ENCODE peak calls at places on chromosomes 5 and 9, in four cellular contexts. B is COR-L47; P is GM12891; V is stimulated activated CD4-positive, alpha-beta T cell treated with anti-CD3 and anti-CD28 coated beads, TNF-alpha, amount 100 ng/mL, for 48 hours. S is an unnamed sample.

GRCh38 chr9:69466151-69466550 is 141.1 kb downstream of the ENTREP1 start:
- DNase-seq in B (no peak), P (no peak), V (no peak), S (no peak)

GRCh38 chr9:124721109-124721850 is 49.8 kb downstream of the NR6A1 start:
- DNase-seq in B (no peak), P (no peak), V (no peak), S (no peak)

GRCh38 chr9:127022913-127023665 is 99.3 kb downstream of the ANGPTL2 start:
- DNase-seq in B (no peak), P (no peak), V (no peak), S (no peak)

GRCh38 chr9:122056484-122056883 is 36.6 kb downstream of the TTLL11 start:
- DNase-seq in B (no peak), P (no peak), V (no peak), S (no peak)

GRCh38 chr5:125541085-125541484 is 794.6 kb upstream of the ZNF608 start:
- DNase-seq in B (no peak), P (no peak), V (no peak), S (no peak)

GRCh38 chr5:179196420-179197079 is 136.4 kb downstream of the ZNF354C start:
- DNase-seq in B (no peak), P (no peak), V (no peak), S (no peak)

GRCh38 chr9:35490910-35491465 is 1.1 kb downstream of the RUSC2 start:
- DNase-seq in B (no peak), P (no peak), V (no peak), S (no peak)

GRCh38 chr5:167513383-167513782 is 778.1 kb upstream of the WWC1 start:
- DNase-seq in B (no peak), P (no peak), V (no peak), S (no peak)

GRCh38 chr5:151238303-151238741 is 14.4 kb upstream of the CCDC69 start:
- DNase-seq in B (no peak), P (no peak), V (no peak), S (no peak)

GRCh38 chr5:115484368-115484767 is 60.2 kb downstream of the FEM1C start:
- DNase-seq in B (no peak), P (no peak), V (no peak), S (no peak)

GRCh38 chr5:14895301-14895700 is 23.7 kb upstream of the ANKH start:
- DNase-seq in B (no peak), P (no peak), V (no peak), S (no peak)